ENCODE peak calls at places on chromosomes 11 and 22, in ten cellular contexts. G, L, W, I, K, X, F, V, M and D are unnamed samples.

GRCh38 chr11:126083829-126084607 is 21.4 kb upstream of the CDON start:
- DNase-seq in F (no peak), I (no peak), W (no peak), V (no peak), K (no peak), G (no peak), L (no peak), M (no peak), X (no peak), D (no peak)

GRCh38 chr11:2423157-2424025 is 20.9 kb downstream of the TRPM5 start:
- DNase-seq in X (no peak), L (no peak), F (no peak), W (no peak), V (no peak), I (no peak), K (no peak), G (no peak), M (no peak), D (no peak)

GRCh38 chr11:8263109-8263768 is 439 bp downstream of the LMO1 start:
- DNase-seq in F (no peak), W (no peak), I (no peak), M (no peak), L (peak), V (no peak), X (no peak), K (no peak), G (no peak), D (peak)

GRCh38 chr11:1706634-1707400 is 9.8 kb downstream of the KRTAP5-6 start:
- DNase-seq in F (peak), G (no peak), W (no peak), M (no peak), X (peak), I (no peak), L (no peak), V (no peak), K (peak), D (peak)

GRCh38 chr22:30336752-30337460 is 10.2 kb upstream of the TBC1D10A start:
- DNase-seq in I (no peak), X (no peak), F (no peak), W (no peak), K (peak), L (no peak), M (no peak), G (no peak), V (no peak), D (no peak)

GRCh38 chr11:134438533-134438932 is 26.5 kb upstream of the B3GAT1 start:
- DNase-seq in M (no peak), X (no peak), G (no peak), F (no peak), K (no peak), L (no peak), I (no peak), V (no peak), W (peak), D (peak)

GRCh38 chr11:111148953-111149352 is 96.6 kb upstream of the POU2AF2 start:
- DNase-seq in V (no peak), X (no peak), I (no peak), K (no peak), W (no peak), G (peak), F (no peak), M (no peak), L (no peak), D (no peak)

GRCh38 chr22:29225422-29226090 is 19.9 kb downstream of the EMID1 start:
- DNase-seq in L (no peak), I (no peak), X (no peak), W (no peak), K (peak), V (no peak), F (peak), M (no peak), G (peak), D (peak)

GRCh38 chr11:69311767-69312385 is 17.9 kb downstream of the MYEOV start:
- DNase-seq in L (no peak), M (no peak), V (no peak), K (no peak), F (peak), I (no peak), X (no peak), W (no peak), G (no peak), D (peak)

GRCh38 chr11:69075421-69076128 is 26.8 kb downstream of the TPCN2 start:
- DNase-seq in M (peak), K (peak), L (no peak), I (peak), X (no peak), V (peak), F (no peak), G (peak), W (no peak), D (no peak)

GRCh38 chr11:32225491-32226285 is 134.8 kb downstream of the RCN1 start:
- DNase-seq in X (no peak), W (no peak), G (no peak), K (no peak), I (no peak), M (no peak), L (no peak), F (no peak), V (no peak), D (no peak)

GRCh38 chr11:72005347-72006260 is 6.9 kb downstream of the IL18BP start:
- DNase-seq in G (no peak), K (no peak), W (no peak), F (no peak), X (no peak), L (no peak), I (no peak), M (no peak), V (no peak), D (no peak)

GRCh38 chr11:67372993-67373915 is at the start of gene CLCF1:
- DNase-seq in F (peak), M (no peak), X (peak), K (peak), V (peak), W (peak), I (peak), G (peak), L (peak), D (peak)

GRCh38 chr11:61305417-61305816 is 10.3 kb upstream of the VWCE start:
- DNase-seq in X (no peak), F (no peak), W (no peak), V (no peak), M (no peak), K (no peak), L (no peak), I (no peak), G (no peak), D (no peak)

GRCh38 chr11:3205261-3206127 is 13.1 kb downstream of the MRGPRG start:
- DNase-seq in M (no peak), F (no peak), V (no peak), K (peak), W (no peak), X (no peak), I (no peak), L (no peak), G (no peak), D (peak)

GRCh38 chr11:1782026-1782696 is 18.4 kb upstream of the CTSD start:
- DNase-seq in I (no peak), X (no peak), W (peak), V (no peak), F (peak), M (no peak), K (no peak), L (no peak), G (no peak), D (peak)

GRCh38 chr11:125933030-125933813 is 12.6 kb upstream of the VSIG10L2 start:
- DNase-seq in M (no peak), F (no peak), X (no peak), I (no peak), V (no peak), L (no peak), W (no peak), G (no peak), K (no peak), D (peak)

GRCh38 chr11:65069217-65069616 is 10.9 kb upstream of the NAALADL1 start:
- DNase-seq in K (no peak), M (no peak), G (peak), L (no peak), I (no peak), V (peak), F (peak), W (no peak), X (no peak), D (no peak)

GRCh38 chr11:95788921-95789505 is 569 bp downstream of the FAM76B start:
- DNase-seq in V (peak), I (no peak), K (no peak), M (no peak), X (peak), L (peak), F (peak), W (no peak), G (peak), D (peak)

GRCh38 chr11:65615950-65616574 is 486 bp downstream of the PCNX3 start:
- DNase-seq in I (no peak), V (peak), M (no peak), G (peak), K (peak), W (no peak), L (peak), F (peak), X (peak), D (peak)

GRCh38 chr11:121082219-121082618 is 18.8 kb upstream of the TECTA start:
- DNase-seq in F (no peak), G (no peak), X (no peak), W (no peak), V (no peak), L (no peak), M (no peak), I (no peak), K (no peak), D (no peak)

GRCh38 chr11:131373326-131373725 is 2.9 kb downstream of the NTM start:
- DNase-seq in M (no peak), I (no peak), W (no peak), F (no peak), K (no peak), L (peak), X (no peak), G (no peak), V (no peak), D (peak)

GRCh38 chr11:66881927-66882452 is 25.1 kb downstream of the LRFN4 start:
- DNase-seq in K (no peak), W (no peak), G (no peak), I (no peak), L (no peak), X (peak), F (no peak), M (no peak), V (no peak), D (no peak)

GRCh38 chr11:76208829-76209670 is 2.7 kb upstream of the WNT11 start:
- DNase-seq in K (peak), M (no peak), L (peak), V (peak), X (peak), I (no peak), F (peak), G (peak), W (peak), D (peak)

GRCh38 chr11:58999291-58999680 is 60.0 kb downstream of the GLYATL1 start:
- DNase-seq in M (no peak), I (no peak), W (no peak), X (no peak), V (no peak), L (no peak), K (no peak), G (no peak), F (no peak), D (no peak)

GRCh38 chr11:79461144-79461543 is 20.3 kb upstream of the TENM4 start:
- DNase-seq in K (no peak), M (no peak), W (no peak), L (peak), F (no peak), G (peak), V (peak), I (no peak), X (peak), D (no peak)

GRCh38 chr11:67468056-67468455 is 995 bp downstream of the TMEM134 start:
- DNase-seq in L (no peak), X (peak), V (peak), K (no peak), F (no peak), G (no peak), I (no peak), M (no peak), W (peak), D (peak)

GRCh38 chr11:108220721-108221346 is 1.6 kb downstream of the NPAT start:
- DNase-seq in L (peak), I (no peak), X (peak), K (no peak), F (no peak), V (no peak), G (peak), W (no peak), M (no peak), D (no peak)

GRCh38 chr11:43504316-43504950 is 145.7 kb downstream of the TTC17 start:
- DNase-seq in K (no peak), M (no peak), F (peak), V (peak), I (no peak), X (peak), W (no peak), G (peak), L (peak), D (peak)

GRCh38 chr11:118015385-118015841 is 29.2 kb downstream of the IL10RA start:
- DNase-seq in G (no peak), K (no peak), X (no peak), W (no peak), I (no peak), M (no peak), V (no peak), F (no peak), L (no peak), D (no peak)

GRCh38 chr22:21646608-21647590 is 4.8 kb downstream of the SDF2L1 start:
- DNase-seq in W (peak), I (peak), M (no peak), L (peak), K (peak), X (peak), V (peak), F (peak), G (peak), D (peak)

GRCh38 chr11:120882237-120882636 is 141.7 kb upstream of the TBCEL start:
- DNase-seq in L (no peak), V (no peak), G (no peak), X (no peak), K (no peak), F (no peak), W (no peak), M (no peak), I (no peak), D (no peak)

GRCh38 chr22:37176464-37177061 is 11.5 kb downstream of the C1QTNF6 start:
- DNase-seq in V (no peak), X (no peak), G (peak), W (peak), F (peak), L (no peak), K (peak), I (no peak), M (no peak), D (no peak)

GRCh38 chr11:68987211-68987610 is 6.4 kb upstream of the MRGPRD start:
- DNase-seq in K (no peak), G (no peak), I (no peak), F (no peak), X (no peak), M (no peak), L (no peak), V (no peak), W (no peak), D (no peak)

GRCh38 chr11:73218106-73218829 is at the start of gene P2RY2:
- DNase-seq in M (no peak), W (peak), X (no peak), G (peak), K (peak), I (no peak), L (peak), F (peak), V (peak), D (peak)

DNA sequence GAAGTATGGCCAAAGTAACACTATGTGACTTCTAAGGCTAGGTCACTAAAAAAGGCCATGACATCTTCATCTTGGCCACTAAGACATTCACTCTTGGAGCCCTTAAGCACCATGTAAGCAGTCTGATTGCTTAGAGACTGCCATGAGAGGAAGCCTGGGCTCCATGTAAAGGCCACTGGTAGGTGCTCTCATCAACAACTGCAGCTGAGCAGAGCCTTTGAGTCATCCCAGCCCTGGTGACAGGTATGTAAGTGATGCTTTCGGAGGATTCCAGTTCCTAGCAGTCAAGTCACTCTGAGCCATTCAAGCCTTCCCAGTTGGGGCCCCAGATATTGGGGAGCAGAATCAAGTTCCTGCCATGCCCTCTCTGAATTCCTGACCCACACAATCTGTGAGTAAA is 26.2 kb downstream of the GAB2 start:
- DNase-seq in W (no peak), V (no peak), I (no peak), L (peak), X (no peak), F (no peak), G (no peak), K (no peak), M (no peak), D (no peak)
- H3K4me3 ChIP-seq in W (no peak), V (no peak), I (no peak), L (no peak), X (no peak), F (no peak), G (no peak), K (no peak), M (no peak), D (no peak)

GRCh38 chr11:15641191-15641810 is 526.6 kb downstream of the INSC start:
- DNase-seq in X (no peak), L (no peak), M (no peak), K (no peak), F (no peak), I (no peak), G (no peak), W (no peak), V (no peak), D (no peak)
- H3K4me3 ChIP-seq in X (no peak), L (no peak), M (no peak), K (no peak), F (no peak), I (peak), G (no peak), W (no peak), V (no peak), D (no peak)

GRCh38 chr11:105273660-105274280 is 134.2 kb upstream of the CARD18 start:
- DNase-seq in X (no peak), K (no peak), G (no peak), W (no peak), L (no peak), I (no peak), F (no peak), M (no peak), V (no peak), D (no peak)

GRCh38 chr11:105269862-105270261 is 130.3 kb upstream of the CARD18 start:
- DNase-seq in I (no peak), L (no peak), G (no peak), V (no peak), K (no peak), W (no peak), X (no peak), F (no peak), M (no peak), D (no peak)

DNA sequence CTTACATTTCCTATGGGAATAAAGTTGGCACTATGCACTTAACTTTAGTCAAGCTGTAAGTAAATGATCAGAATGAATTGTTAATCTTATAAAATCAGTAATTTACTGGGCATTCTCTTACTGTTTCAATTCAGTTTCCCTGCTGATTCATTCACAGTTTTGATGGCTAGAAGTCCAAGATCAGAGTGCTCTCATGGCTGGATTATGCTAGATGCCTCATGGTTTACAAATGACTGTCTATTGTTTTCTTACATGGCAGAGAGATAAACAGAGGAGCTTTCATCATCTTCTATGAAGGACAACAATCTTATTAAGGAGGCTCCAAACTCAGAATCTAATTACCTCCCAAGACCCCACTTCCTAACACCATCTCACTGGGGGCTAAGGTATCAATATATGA is 135.1 kb upstream of the CARD18 start:
- DNase-seq in G (peak), V (no peak), F (no peak), X (no peak), M (no peak), I (no peak), W (no peak), K (no peak), L (no peak), D (no peak)
- H3K4me3 ChIP-seq in G (no peak), V (no peak), F (no peak), X (no peak), M (no peak), I (no peak), W (no peak), K (no peak), L (no peak), D (no peak)

GRCh38 chr11:63872833-63873201 is 33.9 kb downstream of the MARK2 start:
- DNase-seq in I (no peak), K (no peak), M (no peak), X (no peak), V (no peak), W (no peak), L (no peak), G (no peak), F (no peak), D (no peak)

GRCh38 chr11:63870351-63871197 is 31.7 kb downstream of the MARK2 start:
- DNase-seq in L (no peak), X (no peak), V (no peak), I (no peak), K (no peak), W (no peak), F (no peak), M (no peak), G (no peak), D (no peak)

GRCh38 chr11:63874511-63874910 is 35.6 kb downstream of the MARK2 start:
- DNase-seq in W (no peak), X (no peak), K (peak), V (no peak), M (no peak), L (no peak), F (no peak), G (no peak), I (no peak), D (no peak)

GRCh38 chr11:63873381-63873780 is 34.5 kb downstream of the MARK2 start:
- DNase-seq in K (no peak), G (no peak), X (no peak), W (no peak), L (no peak), F (peak), M (no peak), V (no peak), I (no peak), D (no peak)

GRCh38 chr11:63871962-63872832 is 33.3 kb downstream of the MARK2 start:
- DNase-seq in M (peak), L (peak), V (peak), X (peak), W (peak), F (peak), G (peak), K (peak), I (peak), D (peak)
- H3K4me3 ChIP-seq in M (no peak), L (no peak), V (no peak), X (no peak), W (no peak), F (no peak), G (no peak), K (peak), I (no peak), D (no peak)

DNA sequence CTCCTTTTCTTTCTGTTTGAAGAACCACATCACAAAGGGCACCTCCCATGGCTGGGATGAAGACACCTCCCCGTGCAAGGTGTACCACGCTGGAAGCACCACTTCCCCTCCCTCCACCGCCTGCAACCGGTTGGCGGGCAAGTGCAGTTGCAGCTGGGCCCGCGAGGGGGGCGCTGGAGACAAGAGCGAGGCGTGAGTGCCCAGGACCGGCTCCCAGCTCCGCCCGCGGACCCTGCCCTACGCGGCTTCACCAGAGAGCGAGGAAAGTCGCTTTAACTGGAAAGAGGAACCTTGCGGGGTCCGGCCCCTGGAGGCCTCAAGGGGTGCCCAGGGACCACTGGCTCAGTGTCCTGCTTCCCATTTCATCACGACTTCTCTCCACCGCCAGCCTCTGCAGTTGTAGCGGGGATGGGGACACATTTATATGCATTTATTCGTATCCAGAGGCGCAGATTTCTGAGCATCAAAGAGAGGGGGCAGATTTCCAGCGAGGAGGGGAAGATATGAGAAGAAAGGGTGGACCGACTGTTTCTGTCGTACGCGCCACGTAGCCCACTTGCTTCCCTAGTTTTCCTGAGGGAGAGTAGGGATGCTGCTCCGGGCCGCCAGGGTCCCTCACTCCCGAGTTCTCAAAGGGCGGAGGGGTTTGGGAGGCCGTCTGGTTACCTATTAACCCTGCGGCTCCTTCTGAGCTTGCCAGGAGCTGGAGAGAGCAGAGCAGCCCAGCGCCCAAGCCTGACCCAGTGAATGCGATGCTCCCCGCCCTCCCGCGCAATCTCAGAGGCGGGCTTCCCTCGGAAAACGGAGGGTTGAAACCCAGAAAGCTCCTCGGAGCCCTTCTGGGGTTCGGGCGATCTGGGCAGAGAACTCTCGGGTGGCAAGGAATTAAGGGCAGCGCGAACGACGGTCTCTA is 3.5 kb downstream of the ESAM start:
- DNase-seq in X (peak), K (peak), I (no peak), G (peak), F (peak), W (peak), V (peak), M (no peak), L (peak), D (peak)
- H3K4me3 ChIP-seq in X (no peak), K (peak), I (peak), G (peak), F (peak), W (no peak), V (peak), M (peak), L (no peak), D (peak)